ENCODE peak calls at places on chromosomes 16 and 17, in eight cellular contexts. One of them, this sample, is unnamed.

GRCh38 chr16:50539822-50540710 is 8.1 kb upstream of the NKD1 start:
- DNase-seq in endothelial cell: no peak
- DNase-seq in Calu3: no peak
- DNase-seq in hepatocyte: no peak
- DNase-seq in kidney: no peak
- DNase-seq in GM12865: no peak
- DNase-seq in prostate gland: no peak
- DNase-seq in cardiac fibroblast: no peak
- DNase-seq in this sample: no peak

GRCh38 chr17:50909765-50910661 is 43.9 kb upstream of the TOB1 start:
- DNase-seq in endothelial cell: no peak
- DNase-seq in Calu3: no peak
- DNase-seq in hepatocyte: no peak
- DNase-seq in kidney: no peak
- DNase-seq in GM12865: peak
- DNase-seq in prostate gland: no peak
- DNase-seq in cardiac fibroblast: no peak
- DNase-seq in this sample: no peak

GRCh38 chr17:8125947-8126305 is 2.0 kb upstream of the HES7 start:
- DNase-seq in endothelial cell: no peak
- DNase-seq in Calu3: no peak
- DNase-seq in hepatocyte: peak
- DNase-seq in kidney: peak
- DNase-seq in GM12865: no peak
- DNase-seq in prostate gland: peak
- DNase-seq in cardiac fibroblast: no peak
- DNase-seq in this sample: no peak

GRCh38 chr17:77280304-77280910 is 139.6 kb downstream of the SEC14L1 start:
- DNase-seq in endothelial cell: no peak
- DNase-seq in Calu3: peak
- DNase-seq in hepatocyte: peak
- DNase-seq in kidney: no peak
- DNase-seq in GM12865: no peak
- DNase-seq in prostate gland: no peak
- DNase-seq in cardiac fibroblast: peak
- DNase-seq in this sample: peak

GRCh38 chr16:85565796-85566501 is 47.2 kb upstream of the GSE1 start:
- DNase-seq in endothelial cell: no peak
- DNase-seq in Calu3: no peak
- DNase-seq in hepatocyte: no peak
- DNase-seq in kidney: no peak
- DNase-seq in GM12865: no peak
- DNase-seq in prostate gland: no peak
- DNase-seq in cardiac fibroblast: no peak
- DNase-seq in this sample: no peak

GRCh38 chr16:57988929-57989328 is 11.5 kb downstream of the ZNF319 start:
- DNase-seq in endothelial cell: no peak
- DNase-seq in Calu3: no peak
- DNase-seq in hepatocyte: no peak
- DNase-seq in kidney: peak
- DNase-seq in GM12865: peak
- DNase-seq in prostate gland: peak
- DNase-seq in cardiac fibroblast: no peak
- DNase-seq in this sample: no peak

GRCh38 chr16:56789360-56789759 is 59.4 kb downstream of the NUP93 start:
- DNase-seq in endothelial cell: no peak
- DNase-seq in Calu3: peak
- DNase-seq in hepatocyte: peak
- DNase-seq in kidney: no peak
- DNase-seq in GM12865: peak
- DNase-seq in prostate gland: peak
- DNase-seq in cardiac fibroblast: peak
- DNase-seq in this sample: peak

GRCh38 chr16:89685916-89686315 is 573 bp upstream of the CDK10 start:
- DNase-seq in endothelial cell: no peak
- DNase-seq in Calu3: no peak
- DNase-seq in hepatocyte: no peak
- DNase-seq in kidney: no peak
- DNase-seq in GM12865: no peak
- DNase-seq in prostate gland: no peak
- DNase-seq in cardiac fibroblast: no peak
- DNase-seq in this sample: no peak

GRCh38 chr17:27572665-27573064 is 58.3 kb upstream of the LGALS9 start:
- DNase-seq in endothelial cell: no peak
- DNase-seq in Calu3: no peak
- DNase-seq in hepatocyte: no peak
- DNase-seq in kidney: peak
- DNase-seq in GM12865: no peak
- DNase-seq in prostate gland: no peak
- DNase-seq in cardiac fibroblast: no peak
- DNase-seq in this sample: peak

GRCh38 chr17:48023408-48024148 is 14.0 kb downstream of the COPZ2 start:
- DNase-seq in endothelial cell: peak
- DNase-seq in Calu3: peak
- DNase-seq in hepatocyte: peak
- DNase-seq in kidney: peak
- DNase-seq in GM12865: peak
- DNase-seq in prostate gland: peak
- DNase-seq in cardiac fibroblast: peak
- DNase-seq in this sample: peak
- TF ChIP-seq CTCF in endothelial cell: no peak
- TF ChIP-seq CTCF in Calu3: peak
- TF ChIP-seq CTCF in hepatocyte: peak
- TF ChIP-seq CTCF in kidney: peak
- TF ChIP-seq CTCF in GM12865: no peak
- TF ChIP-seq CTCF in prostate gland: no peak
- TF ChIP-seq CTCF in cardiac fibroblast: peak
- TF ChIP-seq CTCF in this sample: peak

GRCh38 chr17:7035591-7036368 is at the start of gene SLC16A13:
- DNase-seq in endothelial cell: peak
- DNase-seq in Calu3: peak
- DNase-seq in hepatocyte: peak
- DNase-seq in kidney: peak
- DNase-seq in GM12865: peak
- DNase-seq in prostate gland: peak
- DNase-seq in cardiac fibroblast: peak
- DNase-seq in this sample: peak

GRCh38 chr17:7034955-7035590 is 742 bp upstream of the SLC16A13 start:
- DNase-seq in endothelial cell: no peak
- DNase-seq in Calu3: no peak
- DNase-seq in hepatocyte: no peak
- DNase-seq in kidney: no peak
- DNase-seq in GM12865: peak
- DNase-seq in prostate gland: no peak
- DNase-seq in cardiac fibroblast: no peak
- DNase-seq in this sample: no peak

GRCh38 chr17:7041607-7042506 is 2.0 kb downstream of the SLC16A11 start:
- DNase-seq in endothelial cell: no peak
- DNase-seq in Calu3: no peak
- DNase-seq in hepatocyte: peak
- DNase-seq in kidney: no peak
- DNase-seq in GM12865: no peak
- DNase-seq in prostate gland: no peak
- DNase-seq in cardiac fibroblast: peak
- DNase-seq in this sample: no peak

GRCh38 chr17:7042507-7043194 is 1.2 kb downstream of the SLC16A11 start:
- DNase-seq in endothelial cell: no peak
- DNase-seq in Calu3: no peak
- DNase-seq in hepatocyte: no peak
- DNase-seq in kidney: no peak
- DNase-seq in GM12865: no peak
- DNase-seq in prostate gland: no peak
- DNase-seq in cardiac fibroblast: no peak
- DNase-seq in this sample: no peak

DNA sequence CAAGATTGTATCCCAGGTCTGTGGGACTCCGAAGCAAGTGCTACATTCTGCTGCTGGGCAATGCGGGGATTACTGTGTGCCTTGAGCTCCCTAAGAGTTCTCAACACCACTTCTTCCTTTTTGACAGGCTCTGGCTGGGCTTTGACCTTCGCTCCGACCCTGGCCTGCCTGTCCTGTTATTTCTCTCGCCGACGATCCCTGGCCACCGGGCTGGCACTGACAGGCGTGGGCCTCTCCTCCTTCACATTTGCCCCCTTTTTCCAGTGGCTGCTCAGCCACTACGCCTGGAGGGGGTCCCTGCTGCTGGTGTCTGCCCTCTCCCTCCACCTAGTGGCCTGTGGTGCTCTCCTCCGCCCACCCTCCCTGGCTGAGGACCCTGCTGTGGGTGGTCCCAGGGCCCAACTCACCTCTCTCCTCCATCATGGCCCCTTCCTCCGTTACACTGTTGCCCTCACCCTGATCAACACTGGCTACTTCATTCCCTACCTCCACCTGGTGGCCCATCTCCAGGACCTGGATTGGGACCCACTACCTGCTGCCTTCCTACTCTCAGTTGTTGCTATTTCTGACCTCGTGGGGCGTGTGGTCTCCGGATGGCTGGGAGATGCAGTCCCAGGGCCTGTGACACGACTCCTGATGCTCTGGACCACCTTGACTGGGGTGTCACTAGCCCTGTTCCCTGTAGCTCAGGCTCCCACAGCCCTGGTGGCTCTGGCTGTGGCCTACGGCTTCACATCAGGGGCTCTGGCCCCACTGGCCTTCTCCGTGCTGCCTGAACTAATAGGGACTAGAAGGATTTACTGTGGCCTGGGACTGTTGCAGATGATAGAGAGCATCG is 2.4 kb downstream of the SLC16A13 start:
- DNase-seq in endothelial cell: no peak
- DNase-seq in Calu3: no peak
- DNase-seq in hepatocyte: no peak
- DNase-seq in kidney: no peak
- DNase-seq in GM12865: no peak
- DNase-seq in prostate gland: no peak
- DNase-seq in cardiac fibroblast: no peak
- DNase-seq in this sample: no peak
- TF ChIP-seq CTCF in endothelial cell: no peak
- TF ChIP-seq CTCF in Calu3: no peak
- TF ChIP-seq CTCF in hepatocyte: no peak
- TF ChIP-seq CTCF in kidney: no peak
- TF ChIP-seq CTCF in GM12865: no peak
- TF ChIP-seq CTCF in prostate gland: no peak
- TF ChIP-seq CTCF in cardiac fibroblast: no peak
- TF ChIP-seq CTCF in this sample: no peak

GRCh38 chr17:55383771-55384679 is 37.6 kb downstream of the MMD start:
- DNase-seq in endothelial cell: no peak
- DNase-seq in Calu3: no peak
- DNase-seq in hepatocyte: no peak
- DNase-seq in kidney: no peak
- DNase-seq in GM12865: no peak
- DNase-seq in prostate gland: no peak
- DNase-seq in cardiac fibroblast: peak
- DNase-seq in this sample: no peak
- TF ChIP-seq CTCF in endothelial cell: no peak
- TF ChIP-seq CTCF in Calu3: no peak
- TF ChIP-seq CTCF in hepatocyte: no peak
- TF ChIP-seq CTCF in kidney: no peak
- TF ChIP-seq CTCF in GM12865: no peak
- TF ChIP-seq CTCF in prostate gland: no peak
- TF ChIP-seq CTCF in cardiac fibroblast: no peak
- TF ChIP-seq CTCF in this sample: no peak

GRCh38 chr17:72656114-72656763 is 436.2 kb downstream of the SLC39A11 start:
- DNase-seq in endothelial cell: no peak
- DNase-seq in Calu3: no peak
- DNase-seq in hepatocyte: no peak
- DNase-seq in kidney: no peak
- DNase-seq in GM12865: no peak
- DNase-seq in prostate gland: no peak
- DNase-seq in cardiac fibroblast: no peak
- DNase-seq in this sample: no peak

GRCh38 chr17:72658675-72659074 is 433.8 kb downstream of the SLC39A11 start:
- DNase-seq in endothelial cell: no peak
- DNase-seq in Calu3: no peak
- DNase-seq in hepatocyte: no peak
- DNase-seq in kidney: no peak
- DNase-seq in GM12865: no peak
- DNase-seq in prostate gland: no peak
- DNase-seq in cardiac fibroblast: no peak
- DNase-seq in this sample: no peak

GRCh38 chr17:72660274-72661092 is 432.0 kb downstream of the SLC39A11 start:
- DNase-seq in endothelial cell: no peak
- DNase-seq in Calu3: peak
- DNase-seq in hepatocyte: no peak
- DNase-seq in kidney: no peak
- DNase-seq in GM12865: no peak
- DNase-seq in prostate gland: no peak
- DNase-seq in cardiac fibroblast: no peak
- DNase-seq in this sample: no peak

GRCh38 chr17:72659811-72660210 is 432.7 kb downstream of the SLC39A11 start:
- DNase-seq in endothelial cell: no peak
- DNase-seq in Calu3: no peak
- DNase-seq in hepatocyte: no peak
- DNase-seq in kidney: no peak
- DNase-seq in GM12865: no peak
- DNase-seq in prostate gland: no peak
- DNase-seq in cardiac fibroblast: no peak
- DNase-seq in this sample: no peak

GRCh38 chr17:72657467-72658317 is 434.8 kb downstream of the SLC39A11 start:
- DNase-seq in endothelial cell: no peak
- DNase-seq in Calu3: peak
- DNase-seq in hepatocyte: no peak
- DNase-seq in kidney: no peak
- DNase-seq in GM12865: peak
- DNase-seq in prostate gland: no peak
- DNase-seq in cardiac fibroblast: peak
- DNase-seq in this sample: no peak
- TF ChIP-seq CTCF in endothelial cell: no peak
- TF ChIP-seq CTCF in Calu3: no peak
- TF ChIP-seq CTCF in hepatocyte: no peak
- TF ChIP-seq CTCF in kidney: no peak
- TF ChIP-seq CTCF in GM12865: no peak
- TF ChIP-seq CTCF in prostate gland: no peak
- TF ChIP-seq CTCF in cardiac fibroblast: no peak
- TF ChIP-seq CTCF in this sample: peak

GRCh38 chr17:1767358-1767757 is 5.5 kb downstream of the SERPINF1 start:
- DNase-seq in endothelial cell: no peak
- DNase-seq in Calu3: no peak
- DNase-seq in hepatocyte: no peak
- DNase-seq in kidney: no peak
- DNase-seq in GM12865: no peak
- DNase-seq in prostate gland: no peak
- DNase-seq in cardiac fibroblast: no peak
- DNase-seq in this sample: no peak
- TF ChIP-seq CTCF in endothelial cell: no peak
- TF ChIP-seq CTCF in Calu3: no peak
- TF ChIP-seq CTCF in hepatocyte: no peak
- TF ChIP-seq CTCF in kidney: no peak
- TF ChIP-seq CTCF in GM12865: no peak
- TF ChIP-seq CTCF in prostate gland: no peak
- TF ChIP-seq CTCF in cardiac fibroblast: no peak
- TF ChIP-seq CTCF in this sample: peak

DNA sequence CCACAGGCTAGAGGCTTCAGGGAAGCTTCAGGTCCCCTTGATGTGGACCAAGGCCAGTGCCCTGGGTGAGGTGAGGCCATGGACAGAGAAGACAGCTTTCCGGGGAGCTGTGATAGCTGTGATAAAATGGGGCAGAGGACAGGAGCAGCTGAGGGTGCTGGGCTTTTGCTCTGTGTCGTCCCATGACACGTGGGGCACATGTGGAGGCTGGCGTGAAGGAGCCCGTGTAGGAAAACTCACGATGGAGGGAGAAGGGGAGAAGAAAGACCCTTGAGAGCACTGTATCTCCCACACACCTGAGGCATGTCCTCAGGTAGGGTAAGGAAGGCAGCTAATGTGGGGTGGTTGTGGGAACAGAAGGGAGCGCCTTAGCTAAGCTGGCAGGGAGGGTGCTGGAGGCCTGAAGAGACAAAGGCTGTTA is 21.3 kb downstream of the B9D1 start:
- DNase-seq in endothelial cell: no peak
- DNase-seq in Calu3: no peak
- DNase-seq in hepatocyte: no peak
- DNase-seq in kidney: no peak
- DNase-seq in GM12865: no peak
- DNase-seq in prostate gland: no peak
- DNase-seq in cardiac fibroblast: no peak
- DNase-seq in this sample: no peak
- TF ChIP-seq CTCF in endothelial cell: no peak
- TF ChIP-seq CTCF in Calu3: no peak
- TF ChIP-seq CTCF in hepatocyte: no peak
- TF ChIP-seq CTCF in kidney: no peak
- TF ChIP-seq CTCF in GM12865: no peak
- TF ChIP-seq CTCF in prostate gland: no peak
- TF ChIP-seq CTCF in cardiac fibroblast: no peak
- TF ChIP-seq CTCF in this sample: no peak